ENCODE peak calls at places on chromosomes 4 and X, in ten cellular contexts. One of them, this sample, is unnamed.
A peak's percentile ranks its signal among the peaks of the same experiment; 100 is the strongest.

GRCh38 chr4:94897023-94897422 is 139.3 kb downstream of the BMPR1B start:
- DNase-seq in stimulated activated CD4-positive, alpha-beta T cell treated with anti-CD3 and anti-CD28 coated beads, Interleukin-15, amount 100 ng/mL, for 1 hour: no peak
- DNase-seq in psoas muscle: no peak
- DNase-seq in stimulated activated CD8-positive, alpha-beta memory T cell treated with anti-CD3 and anti-CD28 coated beads, Interleukin-2, amount 100 ng/mL, for 1 hour: no peak
- DNase-seq in aorta: no peak
- DNase-seq in NCI-H1694: no peak
- DNase-seq in right cardiac atrium: no peak
- DNase-seq in progenitor cell of endocrine pancreas: no peak
- DNase-seq in dorsolateral prefrontal cortex: no peak
- DNase-seq in A172: no peak
- DNase-seq in this sample: no peak

GRCh38 chr4:185215261-185215660 is 5.9 kb downstream of the SNX25 start:
- DNase-seq in stimulated activated CD4-positive, alpha-beta T cell treated with anti-CD3 and anti-CD28 coated beads, Interleukin-15, amount 100 ng/mL, for 1 hour: no peak
- DNase-seq in psoas muscle: no peak
- DNase-seq in stimulated activated CD8-positive, alpha-beta memory T cell treated with anti-CD3 and anti-CD28 coated beads, Interleukin-2, amount 100 ng/mL, for 1 hour: no peak
- DNase-seq in aorta: no peak
- DNase-seq in NCI-H1694: no peak
- DNase-seq in right cardiac atrium: no peak
- DNase-seq in progenitor cell of endocrine pancreas: no peak
- DNase-seq in dorsolateral prefrontal cortex: no peak
- DNase-seq in A172: no peak
- DNase-seq in this sample: peak; percentile 42

GRCh38 chrX:152038798-152039197 is 64.3 kb upstream of the GABRE start:
- DNase-seq in stimulated activated CD4-positive, alpha-beta T cell treated with anti-CD3 and anti-CD28 coated beads, Interleukin-15, amount 100 ng/mL, for 1 hour: no peak
- DNase-seq in psoas muscle: no peak
- DNase-seq in stimulated activated CD8-positive, alpha-beta memory T cell treated with anti-CD3 and anti-CD28 coated beads, Interleukin-2, amount 100 ng/mL, for 1 hour: no peak
- DNase-seq in aorta: no peak
- DNase-seq in NCI-H1694: no peak
- DNase-seq in right cardiac atrium: no peak
- DNase-seq in progenitor cell of endocrine pancreas: no peak
- DNase-seq in dorsolateral prefrontal cortex: no peak
- DNase-seq in A172: no peak
- DNase-seq in this sample: no peak

GRCh38 chrX:150680974-150681373 is 12.2 kb upstream of the MTMR1 start:
- DNase-seq in stimulated activated CD4-positive, alpha-beta T cell treated with anti-CD3 and anti-CD28 coated beads, Interleukin-15, amount 100 ng/mL, for 1 hour: no peak
- DNase-seq in psoas muscle: no peak
- DNase-seq in stimulated activated CD8-positive, alpha-beta memory T cell treated with anti-CD3 and anti-CD28 coated beads, Interleukin-2, amount 100 ng/mL, for 1 hour: no peak
- DNase-seq in aorta: no peak
- DNase-seq in NCI-H1694: no peak
- DNase-seq in right cardiac atrium: no peak
- DNase-seq in progenitor cell of endocrine pancreas: no peak
- DNase-seq in dorsolateral prefrontal cortex: no peak
- DNase-seq in A172: peak; percentile 16
- DNase-seq in this sample: no peak

GRCh38 chrX:105150557-105150956 is 69.9 kb downstream of the TEX13A start:
- DNase-seq in stimulated activated CD4-positive, alpha-beta T cell treated with anti-CD3 and anti-CD28 coated beads, Interleukin-15, amount 100 ng/mL, for 1 hour: no peak
- DNase-seq in psoas muscle: no peak
- DNase-seq in stimulated activated CD8-positive, alpha-beta memory T cell treated with anti-CD3 and anti-CD28 coated beads, Interleukin-2, amount 100 ng/mL, for 1 hour: no peak
- DNase-seq in aorta: no peak
- DNase-seq in NCI-H1694: no peak
- DNase-seq in right cardiac atrium: no peak
- DNase-seq in progenitor cell of endocrine pancreas: no peak
- DNase-seq in dorsolateral prefrontal cortex: no peak
- DNase-seq in A172: no peak
- DNase-seq in this sample: no peak

GRCh38 chr4:90580271-90580825 is 453.2 kb downstream of the CCSER1 start:
- DNase-seq in stimulated activated CD4-positive, alpha-beta T cell treated with anti-CD3 and anti-CD28 coated beads, Interleukin-15, amount 100 ng/mL, for 1 hour: no peak
- DNase-seq in psoas muscle: no peak
- DNase-seq in stimulated activated CD8-positive, alpha-beta memory T cell treated with anti-CD3 and anti-CD28 coated beads, Interleukin-2, amount 100 ng/mL, for 1 hour: no peak
- DNase-seq in aorta: no peak
- DNase-seq in NCI-H1694: no peak
- DNase-seq in right cardiac atrium: no peak
- DNase-seq in progenitor cell of endocrine pancreas: no peak
- DNase-seq in dorsolateral prefrontal cortex: no peak
- DNase-seq in A172: no peak
- DNase-seq in this sample: no peak

GRCh38 chrX:7330971-7331746 is 183.2 kb upstream of the PUDP start:
- DNase-seq in stimulated activated CD4-positive, alpha-beta T cell treated with anti-CD3 and anti-CD28 coated beads, Interleukin-15, amount 100 ng/mL, for 1 hour: no peak
- DNase-seq in psoas muscle: no peak
- DNase-seq in stimulated activated CD8-positive, alpha-beta memory T cell treated with anti-CD3 and anti-CD28 coated beads, Interleukin-2, amount 100 ng/mL, for 1 hour: no peak
- DNase-seq in aorta: peak; percentile 79
- DNase-seq in NCI-H1694: no peak
- DNase-seq in right cardiac atrium: peak; percentile 29
- DNase-seq in progenitor cell of endocrine pancreas: no peak
- DNase-seq in dorsolateral prefrontal cortex: no peak
- DNase-seq in A172: peak; percentile 21
- DNase-seq in this sample: peak; percentile 89

GRCh38 chrX:39491548-39492297 is 606.0 kb downstream of the BCOR start:
- DNase-seq in stimulated activated CD4-positive, alpha-beta T cell treated with anti-CD3 and anti-CD28 coated beads, Interleukin-15, amount 100 ng/mL, for 1 hour: peak; percentile 8
- DNase-seq in psoas muscle: no peak
- DNase-seq in stimulated activated CD8-positive, alpha-beta memory T cell treated with anti-CD3 and anti-CD28 coated beads, Interleukin-2, amount 100 ng/mL, for 1 hour: no peak
- DNase-seq in aorta: no peak
- DNase-seq in NCI-H1694: no peak
- DNase-seq in right cardiac atrium: no peak
- DNase-seq in progenitor cell of endocrine pancreas: no peak
- DNase-seq in dorsolateral prefrontal cortex: no peak
- DNase-seq in A172: no peak
- DNase-seq in this sample: no peak

GRCh38 chrX:136268051-136269048 is 17.1 kb upstream of the MAP7D3 start:
- DNase-seq in stimulated activated CD4-positive, alpha-beta T cell treated with anti-CD3 and anti-CD28 coated beads, Interleukin-15, amount 100 ng/mL, for 1 hour: peak; percentile 1
- DNase-seq in psoas muscle: no peak
- DNase-seq in stimulated activated CD8-positive, alpha-beta memory T cell treated with anti-CD3 and anti-CD28 coated beads, Interleukin-2, amount 100 ng/mL, for 1 hour: peak; percentile 25
- DNase-seq in aorta: no peak
- DNase-seq in NCI-H1694: peak; percentile 50
- DNase-seq in right cardiac atrium: no peak
- DNase-seq in progenitor cell of endocrine pancreas: no peak
- DNase-seq in dorsolateral prefrontal cortex: no peak
- DNase-seq in A172: no peak
- DNase-seq in this sample: no peak

GRCh38 chr4:186501554-186501953 is 53.8 kb downstream of the MTNR1A start:
- DNase-seq in stimulated activated CD4-positive, alpha-beta T cell treated with anti-CD3 and anti-CD28 coated beads, Interleukin-15, amount 100 ng/mL, for 1 hour: no peak
- DNase-seq in psoas muscle: no peak
- DNase-seq in stimulated activated CD8-positive, alpha-beta memory T cell treated with anti-CD3 and anti-CD28 coated beads, Interleukin-2, amount 100 ng/mL, for 1 hour: no peak
- DNase-seq in aorta: no peak
- DNase-seq in NCI-H1694: no peak
- DNase-seq in right cardiac atrium: no peak
- DNase-seq in progenitor cell of endocrine pancreas: no peak
- DNase-seq in dorsolateral prefrontal cortex: no peak
- DNase-seq in A172: no peak
- DNase-seq in this sample: no peak

GRCh38 chr4:41024556-41025491 is 189.5 kb downstream of the APBB2 start:
- DNase-seq in stimulated activated CD4-positive, alpha-beta T cell treated with anti-CD3 and anti-CD28 coated beads, Interleukin-15, amount 100 ng/mL, for 1 hour: no peak
- DNase-seq in psoas muscle: no peak
- DNase-seq in stimulated activated CD8-positive, alpha-beta memory T cell treated with anti-CD3 and anti-CD28 coated beads, Interleukin-2, amount 100 ng/mL, for 1 hour: no peak
- DNase-seq in aorta: no peak
- DNase-seq in NCI-H1694: no peak
- DNase-seq in right cardiac atrium: no peak
- DNase-seq in progenitor cell of endocrine pancreas: no peak
- DNase-seq in dorsolateral prefrontal cortex: no peak
- DNase-seq in A172: no peak
- DNase-seq in this sample: no peak

GRCh38 chrX:23380581-23380980 is 45.9 kb downstream of the PTCHD1 start:
- DNase-seq in stimulated activated CD4-positive, alpha-beta T cell treated with anti-CD3 and anti-CD28 coated beads, Interleukin-15, amount 100 ng/mL, for 1 hour: no peak
- DNase-seq in psoas muscle: no peak
- DNase-seq in stimulated activated CD8-positive, alpha-beta memory T cell treated with anti-CD3 and anti-CD28 coated beads, Interleukin-2, amount 100 ng/mL, for 1 hour: no peak
- DNase-seq in aorta: no peak
- DNase-seq in NCI-H1694: no peak
- DNase-seq in right cardiac atrium: no peak
- DNase-seq in progenitor cell of endocrine pancreas: no peak
- DNase-seq in dorsolateral prefrontal cortex: no peak
- DNase-seq in A172: no peak
- DNase-seq in this sample: no peak

GRCh38 chr4:61373901-61374611 is 173.9 kb downstream of the ADGRL3 start:
- DNase-seq in stimulated activated CD4-positive, alpha-beta T cell treated with anti-CD3 and anti-CD28 coated beads, Interleukin-15, amount 100 ng/mL, for 1 hour: no peak
- DNase-seq in psoas muscle: no peak
- DNase-seq in stimulated activated CD8-positive, alpha-beta memory T cell treated with anti-CD3 and anti-CD28 coated beads, Interleukin-2, amount 100 ng/mL, for 1 hour: no peak
- DNase-seq in aorta: no peak
- DNase-seq in NCI-H1694: no peak
- DNase-seq in right cardiac atrium: no peak
- DNase-seq in progenitor cell of endocrine pancreas: no peak
- DNase-seq in dorsolateral prefrontal cortex: no peak
- DNase-seq in A172: no peak
- DNase-seq in this sample: no peak

GRCh38 chrX:76538860-76539259 is 111.3 kb downstream of the MAGEE1 start:
- DNase-seq in stimulated activated CD4-positive, alpha-beta T cell treated with anti-CD3 and anti-CD28 coated beads, Interleukin-15, amount 100 ng/mL, for 1 hour: no peak
- DNase-seq in psoas muscle: no peak
- DNase-seq in stimulated activated CD8-positive, alpha-beta memory T cell treated with anti-CD3 and anti-CD28 coated beads, Interleukin-2, amount 100 ng/mL, for 1 hour: no peak
- DNase-seq in aorta: no peak
- DNase-seq in NCI-H1694: no peak
- DNase-seq in right cardiac atrium: no peak
- DNase-seq in progenitor cell of endocrine pancreas: no peak
- DNase-seq in dorsolateral prefrontal cortex: no peak
- DNase-seq in A172: no peak
- DNase-seq in this sample: no peak

GRCh38 chrX:153638041-153638371 is 9.0 kb upstream of the DUSP9 start:
- DNase-seq in stimulated activated CD4-positive, alpha-beta T cell treated with anti-CD3 and anti-CD28 coated beads, Interleukin-15, amount 100 ng/mL, for 1 hour: no peak
- DNase-seq in psoas muscle: no peak
- DNase-seq in stimulated activated CD8-positive, alpha-beta memory T cell treated with anti-CD3 and anti-CD28 coated beads, Interleukin-2, amount 100 ng/mL, for 1 hour: no peak
- DNase-seq in aorta: no peak
- DNase-seq in NCI-H1694: no peak
- DNase-seq in right cardiac atrium: no peak
- DNase-seq in progenitor cell of endocrine pancreas: no peak
- DNase-seq in dorsolateral prefrontal cortex: no peak
- DNase-seq in A172: no peak
- DNase-seq in this sample: no peak

GRCh38 chr4:76179398-76180318 is 31.5 kb upstream of the NUP54 start:
- DNase-seq in stimulated activated CD4-positive, alpha-beta T cell treated with anti-CD3 and anti-CD28 coated beads, Interleukin-15, amount 100 ng/mL, for 1 hour: peak; percentile 59
- DNase-seq in psoas muscle: peak; percentile 94
- DNase-seq in stimulated activated CD8-positive, alpha-beta memory T cell treated with anti-CD3 and anti-CD28 coated beads, Interleukin-2, amount 100 ng/mL, for 1 hour: peak; percentile 58
- DNase-seq in aorta: peak; percentile 95
- DNase-seq in NCI-H1694: peak; percentile 77
- DNase-seq in right cardiac atrium: peak; percentile 89
- DNase-seq in progenitor cell of endocrine pancreas: peak; percentile 72
- DNase-seq in dorsolateral prefrontal cortex: peak; percentile 88
- DNase-seq in A172: peak; percentile 46
- DNase-seq in this sample: no peak

GRCh38 chr4:187135878-187136277 is 412.2 kb upstream of the FAT1 start:
- DNase-seq in stimulated activated CD4-positive, alpha-beta T cell treated with anti-CD3 and anti-CD28 coated beads, Interleukin-15, amount 100 ng/mL, for 1 hour: no peak
- DNase-seq in psoas muscle: no peak
- DNase-seq in stimulated activated CD8-positive, alpha-beta memory T cell treated with anti-CD3 and anti-CD28 coated beads, Interleukin-2, amount 100 ng/mL, for 1 hour: no peak
- DNase-seq in aorta: no peak
- DNase-seq in NCI-H1694: no peak
- DNase-seq in right cardiac atrium: no peak
- DNase-seq in progenitor cell of endocrine pancreas: no peak
- DNase-seq in dorsolateral prefrontal cortex: no peak
- DNase-seq in A172: no peak
- DNase-seq in this sample: no peak

GRCh38 chrX:153931748-153932147 is 3.1 kb downstream of the NAA10 start:
- DNase-seq in stimulated activated CD4-positive, alpha-beta T cell treated with anti-CD3 and anti-CD28 coated beads, Interleukin-15, amount 100 ng/mL, for 1 hour: no peak
- DNase-seq in psoas muscle: no peak
- DNase-seq in stimulated activated CD8-positive, alpha-beta memory T cell treated with anti-CD3 and anti-CD28 coated beads, Interleukin-2, amount 100 ng/mL, for 1 hour: no peak
- DNase-seq in aorta: no peak
- DNase-seq in NCI-H1694: no peak
- DNase-seq in right cardiac atrium: no peak
- DNase-seq in progenitor cell of endocrine pancreas: no peak
- DNase-seq in dorsolateral prefrontal cortex: no peak
- DNase-seq in A172: no peak
- DNase-seq in this sample: no peak

GRCh38 chr4:86448891-86449290 is 89.0 kb upstream of the MAPK10 start:
- DNase-seq in stimulated activated CD4-positive, alpha-beta T cell treated with anti-CD3 and anti-CD28 coated beads, Interleukin-15, amount 100 ng/mL, for 1 hour: no peak
- DNase-seq in psoas muscle: no peak
- DNase-seq in stimulated activated CD8-positive, alpha-beta memory T cell treated with anti-CD3 and anti-CD28 coated beads, Interleukin-2, amount 100 ng/mL, for 1 hour: no peak
- DNase-seq in aorta: no peak
- DNase-seq in NCI-H1694: no peak
- DNase-seq in right cardiac atrium: no peak
- DNase-seq in progenitor cell of endocrine pancreas: no peak
- DNase-seq in dorsolateral prefrontal cortex: no peak
- DNase-seq in A172: no peak
- DNase-seq in this sample: no peak

GRCh38 chr4:173490256-173490655 is 39.8 kb downstream of the HAND2 start:
- DNase-seq in stimulated activated CD4-positive, alpha-beta T cell treated with anti-CD3 and anti-CD28 coated beads, Interleukin-15, amount 100 ng/mL, for 1 hour: no peak
- DNase-seq in psoas muscle: no peak
- DNase-seq in stimulated activated CD8-positive, alpha-beta memory T cell treated with anti-CD3 and anti-CD28 coated beads, Interleukin-2, amount 100 ng/mL, for 1 hour: no peak
- DNase-seq in aorta: no peak
- DNase-seq in NCI-H1694: no peak
- DNase-seq in right cardiac atrium: no peak
- DNase-seq in progenitor cell of endocrine pancreas: no peak
- DNase-seq in dorsolateral prefrontal cortex: no peak
- DNase-seq in A172: no peak
- DNase-seq in this sample: no peak

GRCh38 chr4:83484500-83485431 is at the start of gene ABRAXAS1:
- DNase-seq in stimulated activated CD4-positive, alpha-beta T cell treated with anti-CD3 and anti-CD28 coated beads, Interleukin-15, amount 100 ng/mL, for 1 hour: peak; percentile 91
- DNase-seq in psoas muscle: peak; percentile 96
- DNase-seq in stimulated activated CD8-positive, alpha-beta memory T cell treated with anti-CD3 and anti-CD28 coated beads, Interleukin-2, amount 100 ng/mL, for 1 hour: peak; percentile 90
- DNase-seq in aorta: peak; percentile 97
- DNase-seq in NCI-H1694: peak; percentile 63
- DNase-seq in right cardiac atrium: peak; percentile 94
- DNase-seq in progenitor cell of endocrine pancreas: peak; percentile 90
- DNase-seq in dorsolateral prefrontal cortex: peak; percentile 95
- DNase-seq in A172: peak; percentile 82
- DNase-seq in this sample: peak; percentile 23

GRCh38 chr4:153523941-153524386 is 57.8 kb downstream of the TMEM131L start:
- DNase-seq in stimulated activated CD4-positive, alpha-beta T cell treated with anti-CD3 and anti-CD28 coated beads, Interleukin-15, amount 100 ng/mL, for 1 hour: no peak
- DNase-seq in psoas muscle: no peak
- DNase-seq in stimulated activated CD8-positive, alpha-beta memory T cell treated with anti-CD3 and anti-CD28 coated beads, Interleukin-2, amount 100 ng/mL, for 1 hour: no peak
- DNase-seq in aorta: no peak
- DNase-seq in NCI-H1694: no peak
- DNase-seq in right cardiac atrium: no peak
- DNase-seq in progenitor cell of endocrine pancreas: no peak
- DNase-seq in dorsolateral prefrontal cortex: no peak
- DNase-seq in A172: no peak
- DNase-seq in this sample: no peak

GRCh38 chrX:115367455-115367854 is 77.9 kb downstream of the LUZP4 start:
- DNase-seq in stimulated activated CD4-positive, alpha-beta T cell treated with anti-CD3 and anti-CD28 coated beads, Interleukin-15, amount 100 ng/mL, for 1 hour: no peak
- DNase-seq in psoas muscle: no peak
- DNase-seq in stimulated activated CD8-positive, alpha-beta memory T cell treated with anti-CD3 and anti-CD28 coated beads, Interleukin-2, amount 100 ng/mL, for 1 hour: no peak
- DNase-seq in aorta: no peak
- DNase-seq in NCI-H1694: no peak
- DNase-seq in right cardiac atrium: no peak
- DNase-seq in progenitor cell of endocrine pancreas: no peak
- DNase-seq in dorsolateral prefrontal cortex: peak; percentile 47
- DNase-seq in A172: peak; percentile 34
- DNase-seq in this sample: no peak

GRCh38 chr4:188117631-188118030 is 8.2 kb upstream of the TRIML2 start:
- DNase-seq in stimulated activated CD4-positive, alpha-beta T cell treated with anti-CD3 and anti-CD28 coated beads, Interleukin-15, amount 100 ng/mL, for 1 hour: no peak
- DNase-seq in psoas muscle: no peak
- DNase-seq in stimulated activated CD8-positive, alpha-beta memory T cell treated with anti-CD3 and anti-CD28 coated beads, Interleukin-2, amount 100 ng/mL, for 1 hour: no peak
- DNase-seq in aorta: no peak
- DNase-seq in NCI-H1694: no peak
- DNase-seq in right cardiac atrium: no peak
- DNase-seq in progenitor cell of endocrine pancreas: no peak
- DNase-seq in dorsolateral prefrontal cortex: no peak
- DNase-seq in A172: no peak
- DNase-seq in this sample: no peak

GRCh38 chr4:124757121-124757520 is 44.6 kb upstream of the ANKRD50 start:
- DNase-seq in stimulated activated CD4-positive, alpha-beta T cell treated with anti-CD3 and anti-CD28 coated beads, Interleukin-15, amount 100 ng/mL, for 1 hour: no peak
- DNase-seq in psoas muscle: no peak
- DNase-seq in stimulated activated CD8-positive, alpha-beta memory T cell treated with anti-CD3 and anti-CD28 coated beads, Interleukin-2, amount 100 ng/mL, for 1 hour: no peak
- DNase-seq in aorta: no peak
- DNase-seq in NCI-H1694: no peak
- DNase-seq in right cardiac atrium: no peak
- DNase-seq in progenitor cell of endocrine pancreas: no peak
- DNase-seq in dorsolateral prefrontal cortex: no peak
- DNase-seq in A172: no peak
- DNase-seq in this sample: peak; percentile 7

GRCh38 chrX:40260123-40260751 is 162.5 kb upstream of the BCOR start:
- DNase-seq in stimulated activated CD4-positive, alpha-beta T cell treated with anti-CD3 and anti-CD28 coated beads, Interleukin-15, amount 100 ng/mL, for 1 hour: no peak
- DNase-seq in psoas muscle: no peak
- DNase-seq in stimulated activated CD8-positive, alpha-beta memory T cell treated with anti-CD3 and anti-CD28 coated beads, Interleukin-2, amount 100 ng/mL, for 1 hour: no peak
- DNase-seq in aorta: no peak
- DNase-seq in NCI-H1694: no peak
- DNase-seq in right cardiac atrium: no peak
- DNase-seq in progenitor cell of endocrine pancreas: no peak
- DNase-seq in dorsolateral prefrontal cortex: no peak
- DNase-seq in A172: no peak
- DNase-seq in this sample: no peak

GRCh38 chr4:140019619-140020367 is 134.2 kb downstream of the MAML3 start:
- DNase-seq in stimulated activated CD4-positive, alpha-beta T cell treated with anti-CD3 and anti-CD28 coated beads, Interleukin-15, amount 100 ng/mL, for 1 hour: no peak
- DNase-seq in psoas muscle: no peak
- DNase-seq in stimulated activated CD8-positive, alpha-beta memory T cell treated with anti-CD3 and anti-CD28 coated beads, Interleukin-2, amount 100 ng/mL, for 1 hour: no peak
- DNase-seq in aorta: no peak
- DNase-seq in NCI-H1694: no peak
- DNase-seq in right cardiac atrium: no peak
- DNase-seq in progenitor cell of endocrine pancreas: no peak
- DNase-seq in dorsolateral prefrontal cortex: no peak
- DNase-seq in A172: no peak
- DNase-seq in this sample: no peak

GRCh38 chr4:142824368-142824767 is 21.7 kb downstream of the INPP4B start:
- DNase-seq in stimulated activated CD4-positive, alpha-beta T cell treated with anti-CD3 and anti-CD28 coated beads, Interleukin-15, amount 100 ng/mL, for 1 hour: no peak
- DNase-seq in psoas muscle: no peak
- DNase-seq in stimulated activated CD8-positive, alpha-beta memory T cell treated with anti-CD3 and anti-CD28 coated beads, Interleukin-2, amount 100 ng/mL, for 1 hour: no peak
- DNase-seq in aorta: no peak
- DNase-seq in NCI-H1694: no peak
- DNase-seq in right cardiac atrium: no peak
- DNase-seq in progenitor cell of endocrine pancreas: no peak
- DNase-seq in dorsolateral prefrontal cortex: no peak
- DNase-seq in A172: no peak
- DNase-seq in this sample: no peak

This sample was measured in AG04449.